ENCODE peak calls at places on chromosomes 11 and 22, in ten cellular contexts. One of them, this sample, is unnamed.
A peak's percentile ranks its signal among the peaks of the same experiment; 100 is the strongest.

GRCh38 chr11:46554205-46555162 is 39.3 kb downstream of the AMBRA1 start:
- DNase-seq in thyroid gland: peak; percentile 42
- DNase-seq in activated naive CD4-positive, alpha-beta T cell treated with anti-CD3 and anti-CD28 coated beads for 36 hours: no peak
- DNase-seq in germinal center: no peak
- DNase-seq in body of pancreas: no peak
- DNase-seq in colonic mucosa: no peak
- DNase-seq in cardiac fibroblast: peak; percentile 88
- DNase-seq in activated CD4-positive, alpha-beta T cell treated with anti-CD3 and anti-CD28 coated beads, Interleukin-2, amount 50 U/mL, for 1 hour: no peak
- DNase-seq in foreskin fibroblast: peak; percentile 92
- DNase-seq in stimulated activated CD4-positive, alpha-beta T cell treated with anti-CD3 and anti-CD28 coated beads, Interleukin-4, amount 100 ng/mL, for 1 hour: no peak
- DNase-seq in this sample: peak; percentile 62

GRCh38 chr11:75868990-75869389 is 54.0 kb downstream of the UVRAG start:
- DNase-seq in thyroid gland: no peak
- DNase-seq in colonic mucosa: no peak
- DNase-seq in foreskin fibroblast: no peak
- DNase-seq in activated naive CD4-positive, alpha-beta T cell treated with anti-CD3 and anti-CD28 coated beads for 36 hours: no peak
- DNase-seq in stimulated activated CD4-positive, alpha-beta T cell treated with anti-CD3 and anti-CD28 coated beads, Interleukin-4, amount 100 ng/mL, for 1 hour: no peak
- DNase-seq in body of pancreas: peak; percentile 34
- DNase-seq in cardiac fibroblast: no peak
- DNase-seq in germinal center: no peak
- DNase-seq in activated CD4-positive, alpha-beta T cell treated with anti-CD3 and anti-CD28 coated beads, Interleukin-2, amount 50 U/mL, for 1 hour: no peak
- DNase-seq in this sample: peak; percentile 39

GRCh38 chr11:112253605-112254242 is 6.9 kb downstream of the PLET1 start:
- DNase-seq in thyroid gland: no peak
- DNase-seq in foreskin fibroblast: no peak
- DNase-seq in activated CD4-positive, alpha-beta T cell treated with anti-CD3 and anti-CD28 coated beads, Interleukin-2, amount 50 U/mL, for 1 hour: no peak
- DNase-seq in body of pancreas: no peak
- DNase-seq in cardiac fibroblast: no peak
- DNase-seq in colonic mucosa: no peak
- DNase-seq in activated naive CD4-positive, alpha-beta T cell treated with anti-CD3 and anti-CD28 coated beads for 36 hours: no peak
- DNase-seq in germinal center: no peak
- DNase-seq in stimulated activated CD4-positive, alpha-beta T cell treated with anti-CD3 and anti-CD28 coated beads, Interleukin-4, amount 100 ng/mL, for 1 hour: no peak
- DNase-seq in this sample: no peak

GRCh38 chr11:44171518-44171917 is 76.0 kb downstream of the EXT2 start:
- DNase-seq in activated CD4-positive, alpha-beta T cell treated with anti-CD3 and anti-CD28 coated beads, Interleukin-2, amount 50 U/mL, for 1 hour: no peak
- DNase-seq in thyroid gland: no peak
- DNase-seq in germinal center: no peak
- DNase-seq in cardiac fibroblast: no peak
- DNase-seq in stimulated activated CD4-positive, alpha-beta T cell treated with anti-CD3 and anti-CD28 coated beads, Interleukin-4, amount 100 ng/mL, for 1 hour: no peak
- DNase-seq in foreskin fibroblast: no peak
- DNase-seq in body of pancreas: no peak
- DNase-seq in colonic mucosa: no peak
- DNase-seq in activated naive CD4-positive, alpha-beta T cell treated with anti-CD3 and anti-CD28 coated beads for 36 hours: no peak
- DNase-seq in this sample: no peak

GRCh38 chr22:32791056-32791455 is 10.4 kb upstream of the TIMP3 start:
- DNase-seq in cardiac fibroblast: no peak
- DNase-seq in germinal center: no peak
- DNase-seq in activated CD4-positive, alpha-beta T cell treated with anti-CD3 and anti-CD28 coated beads, Interleukin-2, amount 50 U/mL, for 1 hour: no peak
- DNase-seq in colonic mucosa: no peak
- DNase-seq in thyroid gland: no peak
- DNase-seq in activated naive CD4-positive, alpha-beta T cell treated with anti-CD3 and anti-CD28 coated beads for 36 hours: no peak
- DNase-seq in body of pancreas: no peak
- DNase-seq in foreskin fibroblast: no peak
- DNase-seq in stimulated activated CD4-positive, alpha-beta T cell treated with anti-CD3 and anti-CD28 coated beads, Interleukin-4, amount 100 ng/mL, for 1 hour: no peak
- DNase-seq in this sample: no peak

GRCh38 chr11:92168936-92169335 is 55.7 kb upstream of the FAT3 start:
- DNase-seq in colonic mucosa: no peak
- DNase-seq in activated naive CD4-positive, alpha-beta T cell treated with anti-CD3 and anti-CD28 coated beads for 36 hours: no peak
- DNase-seq in activated CD4-positive, alpha-beta T cell treated with anti-CD3 and anti-CD28 coated beads, Interleukin-2, amount 50 U/mL, for 1 hour: no peak
- DNase-seq in germinal center: no peak
- DNase-seq in cardiac fibroblast: no peak
- DNase-seq in thyroid gland: no peak
- DNase-seq in stimulated activated CD4-positive, alpha-beta T cell treated with anti-CD3 and anti-CD28 coated beads, Interleukin-4, amount 100 ng/mL, for 1 hour: no peak
- DNase-seq in foreskin fibroblast: no peak
- DNase-seq in body of pancreas: no peak
- DNase-seq in this sample: no peak

GRCh38 chr11:119483341-119483880 is 60.4 kb upstream of the THY1 start:
- DNase-seq in body of pancreas: no peak
- DNase-seq in germinal center: no peak
- DNase-seq in colonic mucosa: no peak
- DNase-seq in thyroid gland: no peak
- DNase-seq in cardiac fibroblast: no peak
- DNase-seq in activated naive CD4-positive, alpha-beta T cell treated with anti-CD3 and anti-CD28 coated beads for 36 hours: no peak
- DNase-seq in stimulated activated CD4-positive, alpha-beta T cell treated with anti-CD3 and anti-CD28 coated beads, Interleukin-4, amount 100 ng/mL, for 1 hour: no peak
- DNase-seq in activated CD4-positive, alpha-beta T cell treated with anti-CD3 and anti-CD28 coated beads, Interleukin-2, amount 50 U/mL, for 1 hour: no peak
- DNase-seq in foreskin fibroblast: no peak
- DNase-seq in this sample: no peak

GRCh38 chr11:43508511-43508918 is 149.8 kb downstream of the TTC17 start:
- DNase-seq in germinal center: no peak
- DNase-seq in cardiac fibroblast: peak; percentile 89
- DNase-seq in colonic mucosa: no peak
- DNase-seq in stimulated activated CD4-positive, alpha-beta T cell treated with anti-CD3 and anti-CD28 coated beads, Interleukin-4, amount 100 ng/mL, for 1 hour: no peak
- DNase-seq in thyroid gland: no peak
- DNase-seq in foreskin fibroblast: peak; percentile 54
- DNase-seq in activated CD4-positive, alpha-beta T cell treated with anti-CD3 and anti-CD28 coated beads, Interleukin-2, amount 50 U/mL, for 1 hour: no peak
- DNase-seq in body of pancreas: no peak
- DNase-seq in activated naive CD4-positive, alpha-beta T cell treated with anti-CD3 and anti-CD28 coated beads for 36 hours: no peak
- DNase-seq in this sample: peak; percentile 39

GRCh38 chr22:30288414-30289125 is 735 bp downstream of the CASTOR1 start:
- DNase-seq in foreskin fibroblast: no peak
- DNase-seq in germinal center: no peak
- DNase-seq in cardiac fibroblast: no peak
- DNase-seq in activated naive CD4-positive, alpha-beta T cell treated with anti-CD3 and anti-CD28 coated beads for 36 hours: no peak
- DNase-seq in colonic mucosa: no peak
- DNase-seq in stimulated activated CD4-positive, alpha-beta T cell treated with anti-CD3 and anti-CD28 coated beads, Interleukin-4, amount 100 ng/mL, for 1 hour: no peak
- DNase-seq in body of pancreas: no peak
- DNase-seq in thyroid gland: no peak
- DNase-seq in activated CD4-positive, alpha-beta T cell treated with anti-CD3 and anti-CD28 coated beads, Interleukin-2, amount 50 U/mL, for 1 hour: no peak
- DNase-seq in this sample: no peak

GRCh38 chr11:88043149-88043548 is 132.1 kb downstream of the RAB38 start:
- DNase-seq in colonic mucosa: no peak
- DNase-seq in germinal center: no peak
- DNase-seq in cardiac fibroblast: no peak
- DNase-seq in stimulated activated CD4-positive, alpha-beta T cell treated with anti-CD3 and anti-CD28 coated beads, Interleukin-4, amount 100 ng/mL, for 1 hour: no peak
- DNase-seq in foreskin fibroblast: no peak
- DNase-seq in thyroid gland: no peak
- DNase-seq in body of pancreas: no peak
- DNase-seq in activated naive CD4-positive, alpha-beta T cell treated with anti-CD3 and anti-CD28 coated beads for 36 hours: no peak
- DNase-seq in activated CD4-positive, alpha-beta T cell treated with anti-CD3 and anti-CD28 coated beads, Interleukin-2, amount 50 U/mL, for 1 hour: no peak
- DNase-seq in this sample: no peak

GRCh38 chr11:19027829-19028595 is 32.5 kb downstream of the MRGPRX2 start:
- DNase-seq in thyroid gland: no peak
- DNase-seq in activated naive CD4-positive, alpha-beta T cell treated with anti-CD3 and anti-CD28 coated beads for 36 hours: no peak
- DNase-seq in germinal center: no peak
- DNase-seq in colonic mucosa: no peak
- DNase-seq in stimulated activated CD4-positive, alpha-beta T cell treated with anti-CD3 and anti-CD28 coated beads, Interleukin-4, amount 100 ng/mL, for 1 hour: no peak
- DNase-seq in foreskin fibroblast: peak; percentile 10
- DNase-seq in body of pancreas: no peak
- DNase-seq in cardiac fibroblast: peak; percentile 93
- DNase-seq in activated CD4-positive, alpha-beta T cell treated with anti-CD3 and anti-CD28 coated beads, Interleukin-2, amount 50 U/mL, for 1 hour: no peak
- DNase-seq in this sample: no peak

GRCh38 chr22:41285441-41285819 is 557 bp downstream of the RANGAP1 start:
- DNase-seq in activated CD4-positive, alpha-beta T cell treated with anti-CD3 and anti-CD28 coated beads, Interleukin-2, amount 50 U/mL, for 1 hour: peak; percentile 82
- DNase-seq in activated naive CD4-positive, alpha-beta T cell treated with anti-CD3 and anti-CD28 coated beads for 36 hours: peak; percentile 97
- DNase-seq in colonic mucosa: peak; percentile 53
- DNase-seq in cardiac fibroblast: peak; percentile 93
- DNase-seq in germinal center: peak; percentile 60
- DNase-seq in body of pancreas: peak; percentile 58
- DNase-seq in stimulated activated CD4-positive, alpha-beta T cell treated with anti-CD3 and anti-CD28 coated beads, Interleukin-4, amount 100 ng/mL, for 1 hour: peak; percentile 87
- DNase-seq in thyroid gland: peak; percentile 31
- DNase-seq in foreskin fibroblast: peak; percentile 98
- DNase-seq in this sample: peak; percentile 75

GRCh38 chr11:122785156-122785605 is 53.1 kb upstream of the CRTAM start:
- DNase-seq in activated naive CD4-positive, alpha-beta T cell treated with anti-CD3 and anti-CD28 coated beads for 36 hours: no peak
- DNase-seq in stimulated activated CD4-positive, alpha-beta T cell treated with anti-CD3 and anti-CD28 coated beads, Interleukin-4, amount 100 ng/mL, for 1 hour: no peak
- DNase-seq in foreskin fibroblast: no peak
- DNase-seq in colonic mucosa: no peak
- DNase-seq in body of pancreas: peak; percentile 10
- DNase-seq in cardiac fibroblast: no peak
- DNase-seq in germinal center: no peak
- DNase-seq in activated CD4-positive, alpha-beta T cell treated with anti-CD3 and anti-CD28 coated beads, Interleukin-2, amount 50 U/mL, for 1 hour: no peak
- DNase-seq in thyroid gland: no peak
- DNase-seq in this sample: no peak

GRCh38 chr22:37741312-37741795 is 44.5 kb downstream of the TRIOBP start:
- DNase-seq in cardiac fibroblast: peak; percentile 98
- DNase-seq in foreskin fibroblast: peak; percentile 99
- DNase-seq in body of pancreas: peak; percentile 62
- DNase-seq in activated CD4-positive, alpha-beta T cell treated with anti-CD3 and anti-CD28 coated beads, Interleukin-2, amount 50 U/mL, for 1 hour: no peak
- DNase-seq in activated naive CD4-positive, alpha-beta T cell treated with anti-CD3 and anti-CD28 coated beads for 36 hours: no peak
- DNase-seq in stimulated activated CD4-positive, alpha-beta T cell treated with anti-CD3 and anti-CD28 coated beads, Interleukin-4, amount 100 ng/mL, for 1 hour: no peak
- DNase-seq in thyroid gland: peak; percentile 95
- DNase-seq in colonic mucosa: peak; percentile 72
- DNase-seq in germinal center: no peak
- DNase-seq in this sample: peak; percentile 89

GRCh38 chr22:41094036-41094435 is 1.6 kb downstream of the EP300 start:
- DNase-seq in foreskin fibroblast: peak; percentile 58
- DNase-seq in activated CD4-positive, alpha-beta T cell treated with anti-CD3 and anti-CD28 coated beads, Interleukin-2, amount 50 U/mL, for 1 hour: no peak
- DNase-seq in colonic mucosa: peak; percentile 53
- DNase-seq in stimulated activated CD4-positive, alpha-beta T cell treated with anti-CD3 and anti-CD28 coated beads, Interleukin-4, amount 100 ng/mL, for 1 hour: no peak
- DNase-seq in germinal center: no peak
- DNase-seq in activated naive CD4-positive, alpha-beta T cell treated with anti-CD3 and anti-CD28 coated beads for 36 hours: peak; percentile 51
- DNase-seq in body of pancreas: peak; percentile 21
- DNase-seq in cardiac fibroblast: peak; percentile 42
- DNase-seq in thyroid gland: no peak
- DNase-seq in this sample: peak; percentile 43

GRCh38 chr22:30047364-30047738 is 32.9 kb upstream of the HORMAD2 start:
- DNase-seq in body of pancreas: no peak
- DNase-seq in activated CD4-positive, alpha-beta T cell treated with anti-CD3 and anti-CD28 coated beads, Interleukin-2, amount 50 U/mL, for 1 hour: peak; percentile 24
- DNase-seq in activated naive CD4-positive, alpha-beta T cell treated with anti-CD3 and anti-CD28 coated beads for 36 hours: no peak
- DNase-seq in germinal center: peak; percentile 51
- DNase-seq in stimulated activated CD4-positive, alpha-beta T cell treated with anti-CD3 and anti-CD28 coated beads, Interleukin-4, amount 100 ng/mL, for 1 hour: no peak
- DNase-seq in thyroid gland: peak; percentile 26
- DNase-seq in foreskin fibroblast: no peak
- DNase-seq in colonic mucosa: no peak
- DNase-seq in cardiac fibroblast: peak; percentile 17
- DNase-seq in this sample: peak; percentile 84

GRCh38 chr22:29254283-29254653 is 13.5 kb downstream of the RHBDD3 start:
- DNase-seq in foreskin fibroblast: no peak
- DNase-seq in colonic mucosa: no peak
- DNase-seq in thyroid gland: no peak
- DNase-seq in body of pancreas: no peak
- DNase-seq in activated naive CD4-positive, alpha-beta T cell treated with anti-CD3 and anti-CD28 coated beads for 36 hours: no peak
- DNase-seq in stimulated activated CD4-positive, alpha-beta T cell treated with anti-CD3 and anti-CD28 coated beads, Interleukin-4, amount 100 ng/mL, for 1 hour: no peak
- DNase-seq in germinal center: no peak
- DNase-seq in cardiac fibroblast: no peak
- DNase-seq in activated CD4-positive, alpha-beta T cell treated with anti-CD3 and anti-CD28 coated beads, Interleukin-2, amount 50 U/mL, for 1 hour: no peak
- DNase-seq in this sample: no peak

GRCh38 chr11:72015511-72016061 is 16.9 kb downstream of the IL18BP start:
- DNase-seq in activated CD4-positive, alpha-beta T cell treated with anti-CD3 and anti-CD28 coated beads, Interleukin-2, amount 50 U/mL, for 1 hour: no peak
- DNase-seq in germinal center: no peak
- DNase-seq in cardiac fibroblast: no peak
- DNase-seq in foreskin fibroblast: peak; percentile 48
- DNase-seq in stimulated activated CD4-positive, alpha-beta T cell treated with anti-CD3 and anti-CD28 coated beads, Interleukin-4, amount 100 ng/mL, for 1 hour: no peak
- DNase-seq in activated naive CD4-positive, alpha-beta T cell treated with anti-CD3 and anti-CD28 coated beads for 36 hours: peak; percentile 35
- DNase-seq in body of pancreas: no peak
- DNase-seq in colonic mucosa: no peak
- DNase-seq in thyroid gland: no peak
- DNase-seq in this sample: peak; percentile 5